ENCODE peak calls at places on chromosomes 4 and X, in five cellular contexts. One of them, this sample, is unnamed.

GRCh38 chr4:87428979-87429378 is 6.6 kb downstream of the NUDT9 start:
- DNase-seq in GM23338: no peak
- DNase-seq in PC-3: no peak
- DNase-seq in MM.1S: no peak
- DNase-seq in hepatocyte: no peak
- DNase-seq in this sample: no peak

GRCh38 chrX:110944793-110945466 is 149.3 kb upstream of the CHRDL1 start:
- DNase-seq in GM23338: peak; percentile 45
- DNase-seq in PC-3: no peak
- DNase-seq in MM.1S: no peak
- DNase-seq in hepatocyte: no peak
- DNase-seq in this sample: no peak

GRCh38 chr4:81754169-81754568 is 282.5 kb upstream of the RASGEF1B start:
- DNase-seq in GM23338: no peak
- DNase-seq in PC-3: peak; percentile 2
- DNase-seq in MM.1S: no peak
- DNase-seq in hepatocyte: no peak
- DNase-seq in this sample: no peak

GRCh38 chrX:17559728-17560379 is 177.4 kb upstream of the SCML1 start:
- DNase-seq in GM23338: peak; percentile 38
- DNase-seq in PC-3: peak; percentile 91
- DNase-seq in MM.1S: no peak
- DNase-seq in hepatocyte: peak; percentile 25
- DNase-seq in this sample: peak; percentile 63

GRCh38 chr4:161949941-161950725 is 213.7 kb downstream of the FSTL5 start:
- DNase-seq in GM23338: peak; percentile 22
- DNase-seq in PC-3: no peak
- DNase-seq in MM.1S: no peak
- DNase-seq in hepatocyte: peak; percentile 7
- DNase-seq in this sample: no peak

GRCh38 chr4:4386296-4386735 is 586 bp upstream of the NSG1 start:
- DNase-seq in GM23338: peak; percentile 76
- DNase-seq in PC-3: no peak
- DNase-seq in MM.1S: no peak
- DNase-seq in hepatocyte: peak; percentile 22
- DNase-seq in this sample: no peak

GRCh38 chrX:12958059-12958458 is 16.9 kb upstream of the TMSB4X start:
- DNase-seq in GM23338: no peak
- DNase-seq in PC-3: no peak
- DNase-seq in MM.1S: no peak
- DNase-seq in hepatocyte: no peak
- DNase-seq in this sample: no peak

GRCh38 chr4:28247805-28248204 is 1387.2 kb downstream of the STIM2 start:
- DNase-seq in GM23338: no peak
- DNase-seq in PC-3: peak; percentile 39
- DNase-seq in MM.1S: no peak
- DNase-seq in hepatocyte: no peak
- DNase-seq in this sample: no peak

GRCh38 chrX:21926527-21927278 is 13.8 kb upstream of the SMS start:
- DNase-seq in GM23338: peak; percentile 51
- DNase-seq in PC-3: peak; percentile 96
- DNase-seq in MM.1S: peak; percentile 68
- DNase-seq in hepatocyte: peak; percentile 60
- DNase-seq in this sample: peak; percentile 94

GRCh38 chrX:11619426-11619825 is 46.3 kb downstream of the ARHGAP6 start:
- DNase-seq in GM23338: no peak
- DNase-seq in PC-3: peak; percentile 19
- DNase-seq in MM.1S: no peak
- DNase-seq in hepatocyte: no peak
- DNase-seq in this sample: no peak

GRCh38 chr4:119478446-119479179 is 150.0 kb downstream of the PDE5A start:
- DNase-seq in GM23338: no peak
- DNase-seq in PC-3: no peak
- DNase-seq in MM.1S: no peak
- DNase-seq in hepatocyte: no peak
- DNase-seq in this sample: no peak

GRCh38 chr4:105990933-105991332 is 95.7 kb downstream of the NPNT start:
- DNase-seq in GM23338: no peak
- DNase-seq in PC-3: peak; percentile 97
- DNase-seq in MM.1S: no peak
- DNase-seq in hepatocyte: peak; percentile 59
- DNase-seq in this sample: peak; percentile 81

GRCh38 chr4:142846105-142846728 is at the start of gene INPP4B:
- DNase-seq in GM23338: peak; percentile 73
- DNase-seq in PC-3: peak; percentile 70
- DNase-seq in MM.1S: peak; percentile 71
- DNase-seq in hepatocyte: peak; percentile 72
- DNase-seq in this sample: peak; percentile 46

GRCh38 chr4:146336413-146336807 is 122.1 kb downstream of the REELD1 start:
- DNase-seq in GM23338: no peak
- DNase-seq in PC-3: peak; percentile 67
- DNase-seq in MM.1S: no peak
- DNase-seq in hepatocyte: no peak
- DNase-seq in this sample: peak; percentile 53

GRCh38 chr4:139453041-139453370 is 915 bp upstream of the RAB33B start:
- DNase-seq in GM23338: peak; percentile 83
- DNase-seq in PC-3: peak; percentile 65
- DNase-seq in MM.1S: peak; percentile 92
- DNase-seq in hepatocyte: peak; percentile 86
- DNase-seq in this sample: peak; percentile 52

GRCh38 chrX:136880003-136880451 is 498 bp downstream of the RBMX start:
- DNase-seq in GM23338: peak; percentile 11
- DNase-seq in PC-3: no peak
- DNase-seq in MM.1S: peak; percentile 20
- DNase-seq in hepatocyte: no peak
- DNase-seq in this sample: no peak

GRCh38 chr4:2261110-2261852 is 628 bp downstream of the MXD4 start:
- DNase-seq in GM23338: peak; percentile 68
- DNase-seq in PC-3: peak; percentile 37
- DNase-seq in MM.1S: peak; percentile 61
- DNase-seq in hepatocyte: peak; percentile 83
- DNase-seq in this sample: no peak

GRCh38 chr4:100981447-100982204 is 365.7 kb downstream of the PPP3CA start:
- DNase-seq in GM23338: no peak
- DNase-seq in PC-3: no peak
- DNase-seq in MM.1S: no peak
- DNase-seq in hepatocyte: peak; percentile 5
- DNase-seq in this sample: no peak

GRCh38 chr4:133452669-133453068 is 303.6 kb downstream of the PCDH10 start:
- DNase-seq in GM23338: no peak
- DNase-seq in PC-3: peak; percentile 2
- DNase-seq in MM.1S: no peak
- DNase-seq in hepatocyte: no peak
- DNase-seq in this sample: no peak

GRCh38 chr4:141021397-141022194 is 111.7 kb downstream of the RNF150 start:
- DNase-seq in GM23338: no peak
- DNase-seq in PC-3: no peak
- DNase-seq in MM.1S: no peak
- DNase-seq in hepatocyte: no peak
- DNase-seq in this sample: no peak
- H3K9me2 ChIP-seq in GM23338: peaks cover 5% of the 10 kb centered on the region
- H3K9me2 ChIP-seq in PC-3: no peaks in the 10 kb centered on the region
- H3K9me2 ChIP-seq in MM.1S: no peaks in the 10 kb centered on the region
- H3K9me2 ChIP-seq in hepatocyte: no peaks in the 10 kb centered on the region
- H3K9me2 ChIP-seq in this sample: no peaks in the 10 kb centered on the region

DNA sequence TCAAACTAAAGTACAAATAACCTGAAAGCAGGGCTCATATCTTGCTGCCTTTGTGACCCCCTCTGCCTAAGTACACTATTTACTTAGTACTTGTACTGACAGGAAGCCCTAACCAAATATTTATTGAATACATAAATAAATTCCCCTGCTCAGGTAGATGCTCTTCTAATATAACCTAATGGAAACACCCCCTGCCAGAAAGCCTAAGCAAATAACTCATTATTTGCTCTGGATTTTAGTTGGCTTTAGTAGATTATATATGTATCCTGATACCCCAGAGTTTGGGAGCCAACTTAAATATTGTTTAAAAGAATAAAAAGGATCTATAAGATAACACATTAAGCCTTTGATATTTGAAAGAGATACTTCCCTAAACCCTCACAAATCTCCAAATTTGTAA is 318.2 kb downstream of the PPP1R2C start:
- DNase-seq in GM23338: no peak
- DNase-seq in PC-3: no peak
- DNase-seq in MM.1S: no peak
- DNase-seq in hepatocyte: no peak
- DNase-seq in this sample: no peak
- TF ChIP-seq CTCF in GM23338: no peak
- TF ChIP-seq CTCF in PC-3: no peak
- TF ChIP-seq CTCF in MM.1S: no peak
- TF ChIP-seq CTCF in hepatocyte: no peak
- TF ChIP-seq CTCF in this sample: no peak

DNA sequence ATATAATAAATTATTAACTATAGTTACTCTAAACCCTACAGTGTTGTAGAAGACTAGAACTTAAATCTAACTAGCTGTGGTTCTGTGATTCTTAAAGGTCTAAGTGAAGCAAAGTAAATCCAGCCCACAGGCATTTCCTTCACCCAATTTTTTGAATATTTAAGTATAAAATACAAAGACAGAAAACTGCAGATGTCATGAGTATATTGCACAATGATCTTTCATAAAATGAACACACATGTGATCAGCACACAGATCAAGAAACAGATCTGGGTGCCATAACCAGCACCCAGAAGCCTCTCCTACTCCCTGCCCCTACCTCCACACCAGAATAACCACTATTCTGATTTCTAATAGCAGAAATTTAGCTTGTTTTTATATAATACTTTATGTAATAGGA is 82.9 kb downstream of the CAMK2D start:
- DNase-seq in GM23338: no peak
- DNase-seq in PC-3: no peak
- DNase-seq in MM.1S: no peak
- DNase-seq in hepatocyte: no peak
- DNase-seq in this sample: no peak
- H2AFZ ChIP-seq in GM23338: no peak overlapping the region
- H2AFZ ChIP-seq in PC-3: no peak overlapping the region
- H2AFZ ChIP-seq in MM.1S: no peak overlapping the region
- H2AFZ ChIP-seq in hepatocyte: no peak overlapping the region
- H2AFZ ChIP-seq in this sample: no peak overlapping the region

DNA sequence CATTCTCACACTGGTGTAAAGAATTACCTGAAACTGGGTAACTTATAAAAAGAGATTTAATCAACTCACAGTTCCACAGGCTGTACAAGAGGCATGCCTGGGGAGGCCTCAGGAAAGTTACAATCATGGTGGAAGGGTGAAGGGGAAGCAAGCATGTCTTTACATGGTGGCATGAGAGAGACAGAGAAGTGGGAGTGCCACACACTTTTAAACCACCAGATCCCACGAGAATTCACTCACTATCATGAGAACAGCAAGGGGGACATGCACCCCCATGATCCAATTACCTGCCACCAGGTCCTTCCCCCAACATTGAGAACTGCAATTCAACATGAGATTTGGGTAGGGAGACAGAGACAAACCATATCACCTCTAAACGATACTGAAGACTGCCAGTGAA is 23.0 kb downstream of the EPGN start:
- DNase-seq in GM23338: no peak
- DNase-seq in PC-3: no peak
- DNase-seq in MM.1S: no peak
- DNase-seq in hepatocyte: no peak
- DNase-seq in this sample: no peak
- H3K9me2 ChIP-seq in GM23338: peaks cover 7% of the 10 kb centered on the region
- H3K9me2 ChIP-seq in PC-3: no peaks in the 10 kb centered on the region
- H3K9me2 ChIP-seq in MM.1S: no peaks in the 10 kb centered on the region
- H3K9me2 ChIP-seq in hepatocyte: no peaks in the 10 kb centered on the region
- H3K9me2 ChIP-seq in this sample: no peaks in the 10 kb centered on the region

This sample was measured in PC-9.